ENCODE peak calls at places on chromosomes 3 and 15, in five cellular contexts. F is DMS153, Q is fibroblast of mammary gland, X is mucosa of gallbladder, H is RWPE1. R is an unnamed sample.

GRCh38 chr3:129025691-129026435 is 24.8 kb downstream of the EFCC1 start:
- DNase-seq in X (peak; percentile 57), H (no peak), Q (no peak), F (no peak), R (no peak)

GRCh38 chr3:70744536-70744935 is 432.1 kb upstream of the MDFIC2 start:
- DNase-seq in F (no peak), Q (no peak), H (no peak), X (no peak), R (peak; percentile 63)

GRCh38 chr3:11386413-11387155 is 114.4 kb downstream of the ATG7 start:
- DNase-seq in X (no peak), H (no peak), Q (peak; percentile 59), F (no peak), R (peak; percentile 55)

GRCh38 chr3:112514527-112515128 is 15.4 kb upstream of the BTLA start:
- DNase-seq in Q (peak; percentile 4), F (no peak), H (no peak), X (no peak), R (peak; percentile 37)

GRCh38 chr15:43103939-43104338 is 1.9 kb downstream of the UBR1 start:
- DNase-seq in X (no peak), Q (no peak), F (no peak), H (no peak), R (no peak)

GRCh38 chr3:52930748-52931147 is 33.4 kb upstream of the STIMATE start:
- DNase-seq in F (no peak), H (no peak), Q (no peak), X (no peak), R (no peak)

GRCh38 chr3:187014417-187014864 is 84.1 kb downstream of the ST6GAL1 start:
- DNase-seq in F (no peak), Q (no peak), X (no peak), H (no peak), R (peak; percentile 10)

GRCh38 chr3:134473868-134474546 is 11.8 kb downstream of the ANAPC13 start:
- DNase-seq in F (peak; percentile 55), X (peak; percentile 84), H (peak; percentile 58), Q (peak; percentile 81), R (peak; percentile 61)

GRCh38 chr3:57556459-57557087 is 499 bp downstream of the PDE12 start:
- DNase-seq in X (no peak), Q (peak; percentile 24), H (no peak), F (no peak), R (peak; percentile 27)

GRCh38 chr3:171138027-171138426 is 111.5 kb upstream of the SLC2A2 start:
- DNase-seq in Q (no peak), F (no peak), H (no peak), X (no peak), R (no peak)

GRCh38 chr3:125150525-125151436 is 61.8 kb downstream of the SLC12A8 start:
- DNase-seq in F (no peak), X (peak; percentile 51), Q (peak; percentile 59), H (no peak), R (peak; percentile 39)